ENCODE peak calls at places on chromosomes 1 and 21, in four cellular contexts. One of them, this sample, is unnamed.

GRCh38 chr1:227245613-227246320 is 72.5 kb downstream of the CDC42BPA start:
- DNase-seq in cardiac muscle cell: no peak
- DNase-seq in ascending aorta: no peak
- DNase-seq in Peyer's patch: no peak
- DNase-seq in this sample: no peak

GRCh38 chr21:44780140-44780508 is 21.5 kb downstream of the UBE2G2 start:
- DNase-seq in cardiac muscle cell: no peak
- DNase-seq in ascending aorta: no peak
- DNase-seq in Peyer's patch: no peak
- DNase-seq in this sample: no peak

GRCh38 chr1:8070381-8070811 is 44.3 kb upstream of the ERRFI1 start:
- DNase-seq in cardiac muscle cell: no peak
- DNase-seq in ascending aorta: no peak
- DNase-seq in Peyer's patch: no peak
- DNase-seq in this sample: no peak

GRCh38 chr1:47616906-47617305 is 179.1 kb downstream of the FOXD2 start:
- DNase-seq in cardiac muscle cell: no peak
- DNase-seq in ascending aorta: no peak
- DNase-seq in Peyer's patch: no peak
- DNase-seq in this sample: no peak

GRCh38 chr1:6414443-6414844 is 5.3 kb downstream of the HES2 start:
- DNase-seq in cardiac muscle cell: peak; percentile 45
- DNase-seq in ascending aorta: no peak
- DNase-seq in Peyer's patch: no peak
- DNase-seq in this sample: no peak

GRCh38 chr1:241964550-241965241 is 7.1 kb downstream of the BECN2 start:
- DNase-seq in cardiac muscle cell: no peak
- DNase-seq in ascending aorta: no peak
- DNase-seq in Peyer's patch: no peak
- DNase-seq in this sample: no peak

GRCh38 chr1:173502104-173502503 is 25.0 kb downstream of the PRDX6 start:
- DNase-seq in cardiac muscle cell: no peak
- DNase-seq in ascending aorta: no peak
- DNase-seq in Peyer's patch: no peak
- DNase-seq in this sample: no peak

GRCh38 chr1:205275133-205275532 is 46.4 kb downstream of the NUAK2 start:
- DNase-seq in cardiac muscle cell: no peak
- DNase-seq in ascending aorta: no peak
- DNase-seq in Peyer's patch: peak; percentile 59
- DNase-seq in this sample: no peak

GRCh38 chr21:46498335-46499050 is 39.8 kb downstream of the DIP2A start:
- DNase-seq in cardiac muscle cell: no peak
- DNase-seq in ascending aorta: no peak
- DNase-seq in Peyer's patch: no peak
- DNase-seq in this sample: no peak

GRCh38 chr1:208835082-208835467 is 590.9 kb upstream of the PLXNA2 start:
- DNase-seq in cardiac muscle cell: no peak
- DNase-seq in ascending aorta: no peak
- DNase-seq in Peyer's patch: no peak
- DNase-seq in this sample: no peak

GRCh38 chr1:160428655-160429054 is 28.3 kb downstream of the VANGL2 start:
- DNase-seq in cardiac muscle cell: peak; percentile 72
- DNase-seq in ascending aorta: no peak
- DNase-seq in Peyer's patch: peak; percentile 69
- DNase-seq in this sample: no peak

GRCh38 chr1:53653200-53653575 is 85.8 kb downstream of the GLIS1 start:
- DNase-seq in cardiac muscle cell: no peak
- DNase-seq in ascending aorta: no peak
- DNase-seq in Peyer's patch: no peak
- DNase-seq in this sample: no peak

GRCh38 chr1:81808760-81809159 is 8.0 kb downstream of the ADGRL2 start:
- DNase-seq in cardiac muscle cell: no peak
- DNase-seq in ascending aorta: no peak
- DNase-seq in Peyer's patch: no peak
- DNase-seq in this sample: no peak

GRCh38 chr1:116020668-116021272 is 44.5 kb downstream of the SLC22A15 start:
- DNase-seq in cardiac muscle cell: peak; percentile 76
- DNase-seq in ascending aorta: no peak
- DNase-seq in Peyer's patch: peak; percentile 42
- DNase-seq in this sample: no peak

GRCh38 chr21:29376556-29376955 is 77.8 kb downstream of the BACH1 start:
- DNase-seq in cardiac muscle cell: peak; percentile 34
- DNase-seq in ascending aorta: no peak
- DNase-seq in Peyer's patch: peak; percentile 49
- DNase-seq in this sample: no peak

GRCh38 chr1:174276087-174276486 is 116.8 kb downstream of the RABGAP1L start:
- DNase-seq in cardiac muscle cell: no peak
- DNase-seq in ascending aorta: no peak
- DNase-seq in Peyer's patch: no peak
- DNase-seq in this sample: no peak

GRCh38 chr1:78168306-78168705 is 122.5 kb downstream of the GIPC2 start:
- DNase-seq in cardiac muscle cell: no peak
- DNase-seq in ascending aorta: no peak
- DNase-seq in Peyer's patch: no peak
- DNase-seq in this sample: no peak

GRCh38 chr1:206802401-206802800 is 30.1 kb upstream of the IL10 start:
- DNase-seq in cardiac muscle cell: no peak
- DNase-seq in ascending aorta: no peak
- DNase-seq in Peyer's patch: no peak
- DNase-seq in this sample: no peak

GRCh38 chr1:223706077-223706988 is 6.0 kb upstream of the CAPN2 start:
- DNase-seq in cardiac muscle cell: peak; percentile 96
- DNase-seq in ascending aorta: no peak
- DNase-seq in Peyer's patch: no peak
- DNase-seq in this sample: no peak

GRCh38 chr1:113565621-113566020 is 175.3 kb downstream of the MAGI3 start:
- DNase-seq in cardiac muscle cell: peak; percentile 1
- DNase-seq in ascending aorta: no peak
- DNase-seq in Peyer's patch: no peak
- DNase-seq in this sample: no peak

GRCh38 chr1:151013518-151013917 is 5.3 kb downstream of the PRUNE1 start:
- DNase-seq in cardiac muscle cell: peak; percentile 86
- DNase-seq in ascending aorta: no peak
- DNase-seq in Peyer's patch: no peak
- DNase-seq in this sample: no peak

GRCh38 chr1:29349871-29350491 is 113.7 kb downstream of the PTPRU start:
- DNase-seq in cardiac muscle cell: no peak
- DNase-seq in ascending aorta: no peak
- DNase-seq in Peyer's patch: no peak
- DNase-seq in this sample: no peak

GRCh38 chr1:6007318-6008083 is 15.3 kb upstream of the NPHP4 start:
- DNase-seq in cardiac muscle cell: peak; percentile 72
- DNase-seq in ascending aorta: no peak
- DNase-seq in Peyer's patch: no peak
- DNase-seq in this sample: no peak

GRCh38 chr1:184242507-184242943 is 144.3 kb upstream of the C1orf21 start:
- DNase-seq in cardiac muscle cell: peak; percentile 48
- DNase-seq in ascending aorta: no peak
- DNase-seq in Peyer's patch: no peak
- DNase-seq in this sample: no peak

GRCh38 chr1:84145051-84145450 is 980 bp downstream of the PRKACB start:
- DNase-seq in cardiac muscle cell: no peak
- DNase-seq in ascending aorta: no peak
- DNase-seq in Peyer's patch: peak; percentile 46
- DNase-seq in this sample: no peak

GRCh38 chr1:209895709-209896108 is 42.3 kb upstream of the SYT14 start:
- DNase-seq in cardiac muscle cell: peak; percentile 44
- DNase-seq in ascending aorta: no peak
- DNase-seq in Peyer's patch: no peak
- DNase-seq in this sample: no peak

GRCh38 chr1:179493323-179493722 is 82.4 kb downstream of the NPHS2 start:
- DNase-seq in cardiac muscle cell: peak; percentile 19
- DNase-seq in ascending aorta: no peak
- DNase-seq in Peyer's patch: no peak
- DNase-seq in this sample: no peak

GRCh38 chr1:158122823-158123390 is 57.8 kb upstream of the CD1D start:
- DNase-seq in cardiac muscle cell: no peak
- DNase-seq in ascending aorta: no peak
- DNase-seq in Peyer's patch: no peak
- DNase-seq in this sample: no peak

DNA sequence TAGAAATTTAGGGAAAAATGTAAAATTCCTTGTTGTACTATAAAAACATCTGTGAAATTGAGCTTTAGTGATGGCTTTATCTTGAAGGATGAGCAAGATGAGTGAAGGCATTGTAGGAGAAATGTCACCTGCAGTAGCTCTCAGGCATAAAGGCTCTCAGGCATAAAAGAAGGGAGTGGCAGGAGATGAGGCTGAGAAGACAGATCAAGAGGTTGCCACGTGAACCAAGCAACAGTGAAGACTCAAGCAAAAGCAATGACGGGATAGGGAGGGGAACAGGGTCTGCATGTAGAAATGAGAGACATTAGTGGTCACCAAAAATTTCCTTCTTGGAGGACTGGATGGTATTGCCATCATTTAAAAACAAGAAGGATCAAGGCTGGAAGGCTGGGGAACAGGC is 98.8 kb downstream of the ST3GAL3 start:
- DNase-seq in cardiac muscle cell: no peak
- DNase-seq in ascending aorta: no peak
- DNase-seq in Peyer's patch: no peak
- DNase-seq in this sample: no peak
- H3K36me3 ChIP-seq in cardiac muscle cell: no peaks in the 10 kb centered on the region
- H3K36me3 ChIP-seq in ascending aorta: no peaks in the 10 kb centered on the region
- H3K36me3 ChIP-seq in Peyer's patch: no peaks in the 10 kb centered on the region
- H3K36me3 ChIP-seq in this sample: no peaks in the 10 kb centered on the region

DNA sequence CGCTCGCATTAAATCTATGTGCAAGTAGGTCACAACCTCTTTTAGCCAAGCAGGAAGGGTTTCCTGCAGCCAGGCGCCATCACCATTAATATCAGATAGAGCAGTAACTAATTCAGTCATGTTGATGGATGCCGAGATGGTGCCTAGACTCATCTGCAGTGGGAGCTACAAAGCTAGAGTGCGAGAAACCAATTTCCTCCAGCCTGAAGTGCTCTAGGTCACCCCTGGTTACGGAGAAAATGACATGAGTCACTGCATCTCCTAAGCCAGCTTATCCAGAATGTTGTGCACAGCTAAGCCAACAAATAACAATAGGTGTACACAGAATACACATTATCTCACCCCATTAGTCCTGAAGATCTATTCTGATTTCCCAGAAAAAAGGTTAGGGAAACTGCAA is 36.0 kb downstream of the OVAAL start:
- DNase-seq in cardiac muscle cell: no peak
- DNase-seq in ascending aorta: no peak
- DNase-seq in Peyer's patch: no peak
- DNase-seq in this sample: no peak
- H3K27me3 ChIP-seq in cardiac muscle cell: no peaks in the 10 kb centered on the region
- H3K27me3 ChIP-seq in ascending aorta: no peaks in the 10 kb centered on the region
- H3K27me3 ChIP-seq in Peyer's patch: no peaks in the 10 kb centered on the region
- H3K27me3 ChIP-seq in this sample: no peaks in the 10 kb centered on the region

DNA sequence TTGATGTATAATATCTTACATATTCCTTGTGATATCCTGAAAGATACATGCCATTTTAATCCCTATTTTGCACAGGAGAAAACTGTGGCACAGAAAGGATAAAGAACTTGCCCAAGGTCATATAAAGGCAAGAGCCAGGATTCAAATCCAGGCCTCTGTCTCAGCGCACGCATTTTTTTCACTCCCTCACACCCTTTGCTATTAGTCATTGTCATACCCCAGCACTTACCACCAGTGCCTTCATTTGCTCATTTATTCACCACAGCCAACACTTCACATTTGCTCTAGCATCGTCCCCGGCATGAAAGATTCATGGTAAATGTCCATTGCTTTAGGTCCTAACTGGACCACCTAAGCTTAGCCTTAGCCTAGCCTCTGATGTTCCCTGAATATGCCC is 14.2 kb downstream of the ALX3 start:
- DNase-seq in cardiac muscle cell: no peak
- DNase-seq in ascending aorta: no peak
- DNase-seq in Peyer's patch: no peak
- DNase-seq in this sample: no peak
- H3K36me3 ChIP-seq in cardiac muscle cell: peaks cover 50% of the 10 kb centered on the region
- H3K36me3 ChIP-seq in ascending aorta: peaks cover 83% of the 10 kb centered on the region
- H3K36me3 ChIP-seq in Peyer's patch: no peaks in the 10 kb centered on the region
- H3K36me3 ChIP-seq in this sample: peaks cover 50% of the 10 kb centered on the region

GRCh38 chr1:11500881-11501280 is 21.9 kb downstream of the DISP3 start:
- DNase-seq in cardiac muscle cell: no peak
- DNase-seq in ascending aorta: no peak
- DNase-seq in Peyer's patch: no peak
- DNase-seq in this sample: no peak
- H3K27me3 ChIP-seq in cardiac muscle cell: no peaks in the 10 kb centered on the region
- H3K27me3 ChIP-seq in ascending aorta: peaks cover 3% of the 10 kb centered on the region
- H3K27me3 ChIP-seq in Peyer's patch: no peaks in the 10 kb centered on the region
- H3K27me3 ChIP-seq in this sample: no peaks in the 10 kb centered on the region

This sample was measured in thoracic aorta.